ENCODE peak calls at places on chromosomes 7 and 10, in ten cellular contexts. F is PC-9, M is psoas muscle, G is lower lobe of right lung, J is mucosa of descending colon, C is adrenal gland, Y is ovary, X is PC-3, H is Caco-2, O is uterus. W is an unnamed sample. For H3K9me3 and H3K36me3, the result is how much of the 10 kb centered on the place peaks cover.

GRCh38 chr7:17939111-17939669 is 1.1 kb downstream of the SNX13 start:
- DNase-seq in C (no peak), F (peak), M (no peak), X (peak), G (no peak), J (no peak), H (no peak), O (no peak), Y (no peak), W (no peak)

GRCh38 chr7:1548438-1548831 is 7.6 kb downstream of the TMEM184A start:
- DNase-seq in M (no peak), H (peak), F (no peak), J (no peak), O (no peak), G (no peak), C (no peak), X (no peak), Y (no peak), W (no peak)

GRCh38 chr7:80410081-80410480 is 101.8 kb downstream of the GNAT3 start:
- DNase-seq in J (no peak), F (no peak), O (no peak), C (no peak), X (no peak), Y (no peak), M (no peak), G (no peak), H (no peak), W (no peak)

GRCh38 chr10:103157246-103157645 is 35.8 kb downstream of the NT5C2 start:
- DNase-seq in O (no peak), F (no peak), Y (no peak), M (no peak), H (no peak), J (no peak), X (no peak), C (no peak), G (no peak), W (no peak)

GRCh38 chr10:34954142-34954541 is 136.0 kb downstream of the CUL2 start:
- DNase-seq in Y (no peak), M (no peak), J (peak), H (peak), O (no peak), C (no peak), X (peak), F (peak), G (peak), W (no peak)

GRCh38 chr10:101097881-101098280 is 33.2 kb upstream of the TLX1 start:
- DNase-seq in J (no peak), X (no peak), G (no peak), F (no peak), H (no peak), Y (no peak), C (no peak), M (no peak), O (no peak), W (no peak)

GRCh38 chr10:71604324-71605018 is 115.1 kb downstream of the C10orf105 start:
- DNase-seq in G (no peak), M (no peak), Y (no peak), O (no peak), X (peak), H (no peak), F (peak), C (no peak), J (peak), W (no peak)

GRCh38 chr10:95388072-95388471 is 97.3 kb upstream of the PDLIM1 start:
- DNase-seq in G (no peak), X (no peak), J (no peak), O (no peak), C (no peak), H (no peak), M (no peak), F (no peak), Y (no peak), W (no peak)

GRCh38 chr10:3045471-3046209 is 21.7 kb upstream of the PFKP start:
- DNase-seq in H (peak), C (peak), F (peak), M (peak), O (peak), X (peak), J (peak), G (peak), Y (peak), W (no peak)

GRCh38 chr10:122290334-122290733 is 19.2 kb downstream of the BTBD16 start:
- DNase-seq in Y (no peak), M (no peak), H (no peak), F (no peak), C (no peak), O (no peak), G (no peak), J (no peak), X (no peak), W (no peak)

GRCh38 chr10:3747248-3747960 is 37.6 kb downstream of the KLF6 start:
- DNase-seq in G (no peak), X (no peak), F (no peak), C (no peak), H (no peak), O (no peak), M (no peak), Y (no peak), J (no peak), W (no peak)

GRCh38 chr7:119270045-119270464 is 1002.9 kb upstream of the KCND2 start:
- DNase-seq in F (peak), M (no peak), G (peak), C (peak), Y (peak), H (peak), O (peak), X (peak), J (no peak), W (no peak)

GRCh38 chr10:116168329-116168728 is 104.7 kb downstream of the GFRA1 start:
- DNase-seq in O (no peak), Y (no peak), J (no peak), H (no peak), F (no peak), C (no peak), X (no peak), M (no peak), G (no peak), W (no peak)

GRCh38 chr7:139774376-139774775 is 3.4 kb downstream of the HIPK2 start:
- DNase-seq in H (no peak), J (no peak), C (no peak), X (peak), Y (no peak), F (peak), G (no peak), M (no peak), O (no peak), W (no peak)

GRCh38 chr7:111210043-111210442 is 119.1 kb downstream of the LRRN3 start:
- DNase-seq in J (no peak), G (no peak), O (no peak), C (no peak), F (no peak), M (no peak), X (no peak), Y (no peak), H (no peak), W (no peak)

GRCh38 chr10:7756360-7756992 is 31.3 kb downstream of the KIN start:
- DNase-seq in M (no peak), F (no peak), H (no peak), O (no peak), Y (no peak), X (peak), G (no peak), C (peak), J (peak), W (no peak)

GRCh38 chr10:111057006-111057405 is 19.8 kb upstream of the ADRA2A start:
- DNase-seq in G (no peak), H (no peak), Y (no peak), J (no peak), X (no peak), C (no peak), O (no peak), M (no peak), F (no peak), W (no peak)

GRCh38 chr7:138666385-138666784 is 34.8 kb downstream of the SVOPL start:
- DNase-seq in G (no peak), J (no peak), C (no peak), F (no peak), H (peak), Y (no peak), O (no peak), M (no peak), X (no peak), W (no peak)

GRCh38 chr10:17101910-17102266 is 27.7 kb downstream of the CUBN start:
- DNase-seq in G (no peak), X (no peak), F (no peak), M (no peak), C (no peak), J (no peak), H (no peak), Y (no peak), O (no peak), W (no peak)

GRCh38 chr10:121598261-121599249 is at the start of gene FGFR2:
- DNase-seq in O (peak), J (peak), X (peak), G (peak), C (peak), Y (peak), H (peak), F (no peak), M (peak), W (no peak)

GRCh38 chr7:127588697-127589482 is 679 bp downstream of the ARF5 start:
- DNase-seq in Y (peak), F (peak), X (peak), O (peak), J (peak), G (peak), M (peak), H (peak), C (peak), W (peak)

GRCh38 chr10:124066744-124067714 is 26.4 kb downstream of the CHST15 start:
- DNase-seq in C (no peak), G (no peak), Y (no peak), M (no peak), O (no peak), H (no peak), J (no peak), X (no peak), F (no peak), W (no peak)

GRCh38 chr10:86899670-86900276 is 57.6 kb downstream of the MMRN2 start:
- DNase-seq in O (peak), F (no peak), C (peak), Y (peak), H (peak), J (no peak), G (no peak), X (peak), M (peak), W (no peak)

GRCh38 chr7:111138196-111138569 is 47.3 kb downstream of the LRRN3 start:
- DNase-seq in H (no peak), X (peak), G (peak), C (peak), Y (no peak), M (peak), F (peak), O (peak), J (peak), W (peak)

GRCh38 chr7:117912421-117912820 is 39.2 kb upstream of the CTTNBP2 start:
- DNase-seq in X (no peak), H (no peak), O (no peak), Y (no peak), C (no peak), G (no peak), F (no peak), J (no peak), M (no peak), W (no peak)

GRCh38 chr10:63629363-63630084 is 108.3 kb downstream of the REEP3 start:
- DNase-seq in C (peak), G (peak), F (peak), J (peak), Y (peak), H (peak), M (peak), X (peak), O (peak), W (peak)

GRCh38 chr7:45080958-45081669 is 7.7 kb downstream of the NACAD start:
- DNase-seq in J (no peak), H (peak), G (no peak), Y (no peak), F (no peak), C (no peak), X (no peak), O (no peak), M (no peak), W (no peak)

GRCh38 chr7:116953372-116953726 is at the start of gene ST7:
- DNase-seq in O (peak), F (peak), J (peak), C (peak), Y (peak), H (peak), G (no peak), X (peak), M (peak), W (peak)

GRCh38 chr10:81116201-81116600 is 578.5 kb downstream of the SH2D4B start:
- DNase-seq in H (no peak), F (no peak), Y (no peak), O (no peak), M (no peak), X (peak), J (no peak), C (no peak), G (no peak), W (no peak)

GRCh38 chr7:45092100-45092930 is 3.5 kb upstream of the NACAD start:
- DNase-seq in O (no peak), M (no peak), F (peak), Y (no peak), X (peak), G (no peak), H (no peak), C (no peak), J (no peak), W (no peak)

GRCh38 chr10:668786-669485 is 20.5 kb downstream of the DIP2C start:
- DNase-seq in H (peak), G (no peak), F (no peak), Y (no peak), J (no peak), O (no peak), X (no peak), C (no peak), M (no peak), W (no peak)

GRCh38 chr10:75532253-75532924 is 101.0 kb downstream of the LRMDA start:
- DNase-seq in Y (no peak), M (no peak), J (no peak), F (peak), H (no peak), C (no peak), X (peak), O (no peak), G (no peak), W (no peak)

GRCh38 chr7:106071999-106072714 is 40.0 kb downstream of the SYPL1 start:
- DNase-seq in C (peak), M (no peak), Y (no peak), H (peak), G (no peak), O (peak), F (peak), X (peak), J (no peak), W (no peak)

GRCh38 chr7:1458676-1459511 is at the start of gene MICALL2:
- DNase-seq in J (peak), O (peak), C (peak), H (no peak), M (peak), Y (peak), F (peak), X (peak), G (peak), W (peak)

GRCh38 chr10:75531571-75532031 is 100.2 kb downstream of the LRMDA start:
- DNase-seq in F (no peak), J (no peak), O (no peak), Y (no peak), G (no peak), C (no peak), X (peak), H (no peak), M (no peak), W (no peak)

GRCh38 chr7:137772748-137773147 is 74.0 kb downstream of the DGKI start:
- DNase-seq in F (no peak), G (no peak), M (no peak), H (no peak), O (no peak), C (no peak), Y (no peak), J (no peak), X (peak), W (no peak)

GRCh38 chr7:158140538-158141220 is 446.9 kb downstream of the PTPRN2 start:
- DNase-seq in F (peak), G (no peak), H (no peak), Y (no peak), M (no peak), C (no peak), J (no peak), X (no peak), O (no peak), W (no peak)
- H3K9me3 ChIP-seq in F (under half), G (under half), H (under half), Y (under half), M (under half), C (under half), J (under half), X (under half), O (under half), W (under half)

GRCh38 chr10:67977246-67977645 is 92.8 kb downstream of the SIRT1 start:
- DNase-seq in H (no peak), X (no peak), Y (no peak), O (no peak), C (no peak), M (no peak), G (no peak), J (no peak), F (no peak), W (no peak)
- H3K36me3 ChIP-seq in H (under half), X (half or more), Y (under half), O (under half), C (under half), M (under half), G (half or more), J (under half), F (half or more), W (under half)

DNA sequence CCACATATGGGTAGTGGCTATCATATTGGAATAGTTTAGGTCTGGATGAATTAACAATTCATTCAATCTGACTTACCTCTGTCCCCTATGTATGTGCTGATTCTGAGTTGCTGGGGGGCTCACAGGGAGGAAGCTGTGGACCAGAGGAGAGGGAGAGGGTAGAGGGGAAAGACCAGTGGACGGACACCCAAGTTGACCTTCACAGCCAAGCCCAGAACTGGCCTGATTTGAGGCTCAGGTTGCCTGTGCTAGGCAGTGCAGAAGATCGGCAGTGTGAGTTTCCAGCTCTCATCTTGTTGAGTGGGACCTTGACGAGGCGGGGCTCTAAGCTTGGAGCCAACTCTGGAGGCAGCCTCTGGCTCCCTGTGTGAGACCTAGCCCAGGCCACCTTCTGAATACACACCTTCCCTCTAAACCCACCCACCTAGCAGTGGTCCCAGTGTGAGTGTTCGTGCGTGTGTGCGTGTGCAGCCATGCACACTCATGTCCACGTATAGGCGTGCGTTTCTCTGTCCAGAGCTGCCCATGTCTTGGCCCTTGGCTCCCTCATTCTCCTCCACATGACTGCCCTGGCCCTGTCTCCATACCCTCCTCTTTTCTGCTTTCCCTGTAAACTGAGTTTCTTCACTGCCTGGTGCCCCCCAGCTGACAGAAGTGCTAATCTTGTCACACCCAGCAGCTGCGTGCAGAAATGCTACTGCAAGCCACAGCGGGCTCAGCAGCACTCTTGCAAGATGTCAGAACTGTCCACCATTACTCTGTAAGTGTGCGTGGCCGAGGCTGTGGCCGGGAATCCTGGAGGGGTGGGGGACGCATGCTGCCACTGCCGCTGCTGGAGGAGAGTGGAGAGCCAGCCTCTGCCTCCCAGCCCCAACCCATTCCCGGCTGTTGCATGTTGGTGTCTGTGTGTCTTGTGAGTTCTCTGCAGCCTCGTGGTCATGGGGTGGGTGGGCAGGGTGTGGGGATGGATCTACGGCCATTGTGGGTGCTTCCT is 47.6 kb downstream of the ADCYAP1R1 start:
- DNase-seq in J (no peak), X (no peak), O (peak), C (no peak), G (no peak), M (no peak), H (peak), F (no peak), Y (peak), W (no peak)
- H3K9me3 ChIP-seq in J (under half), X (under half), O (under half), C (under half), G (under half), M (under half), H (under half), F (under half), Y (under half), W (under half)

DNA sequence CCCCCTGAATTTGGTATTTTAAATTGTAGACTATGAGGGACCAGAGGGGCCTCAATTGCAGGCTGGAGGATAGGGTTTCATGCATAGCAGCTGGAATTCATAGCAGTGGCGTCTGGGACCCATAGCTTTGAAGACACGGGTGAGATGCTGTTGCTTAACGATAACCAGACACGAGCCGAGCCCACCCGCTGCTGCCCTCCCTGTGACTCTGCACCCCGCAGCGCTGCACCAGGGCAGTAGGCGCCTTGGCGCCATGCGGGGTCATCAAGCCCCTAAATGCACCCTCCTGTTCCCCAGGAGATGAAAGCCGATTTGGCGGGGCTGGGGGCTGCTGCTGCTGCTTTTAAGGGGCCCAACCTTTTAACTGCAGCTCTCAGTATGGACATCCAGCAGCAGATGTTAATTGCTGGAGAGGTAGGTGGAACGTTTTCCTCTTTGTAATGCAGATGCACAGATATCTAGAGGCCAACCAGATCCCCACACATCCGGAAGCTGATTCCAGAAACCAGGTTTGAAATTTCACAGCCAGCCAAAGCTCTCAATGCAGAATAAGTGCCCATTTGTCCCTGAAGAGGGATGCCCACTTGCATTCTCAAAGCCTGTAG is 62.1 kb downstream of the EEPD1 start:
- DNase-seq in O (no peak), M (no peak), X (no peak), J (no peak), G (no peak), F (no peak), H (no peak), C (no peak), Y (no peak), W (no peak)
- H3K36me3 ChIP-seq in O (under half), M (under half), X (under half), J (under half), G (under half), F (under half), H (under half), C (under half), Y (under half), W (under half)

W was measured in effector memory CD4-positive, alpha-beta T cell.